ENCODE peak calls at places on chromosomes 7 and 10, in ten cellular contexts. G, I, V, D, Z, J, C, L, P and Q are unnamed samples.

GRCh38 chr7:111424768-111425167 is 137.5 kb downstream of the IMMP2L start:
- DNase-seq in C (no peak), V (no peak), L (no peak), I (no peak), G (no peak), D (no peak), J (no peak), Z (no peak), P (peak), Q (peak)

GRCh38 chr10:33087922-33088321 is 129.9 kb upstream of the ITGB1 start:
- DNase-seq in L (no peak), C (no peak), D (no peak), J (no peak), V (no peak), G (no peak), I (no peak), Z (no peak), P (no peak), Q (no peak)

GRCh38 chr7:37205451-37205850 is 243.2 kb downstream of the ELMO1 start:
- DNase-seq in V (no peak), Z (no peak), G (no peak), C (no peak), J (no peak), I (no peak), P (no peak), D (no peak), L (no peak), Q (no peak)

GRCh38 chr10:54094321-54094720 is 706.7 kb downstream of the PCDH15 start:
- DNase-seq in C (no peak), P (no peak), L (no peak), J (no peak), I (no peak), Z (no peak), V (no peak), D (peak), G (no peak), Q (no peak)

GRCh38 chr7:25481891-25482290 is 253.6 kb upstream of the NPVF start:
- DNase-seq in L (no peak), Z (no peak), I (no peak), G (no peak), P (no peak), J (no peak), V (no peak), D (no peak), C (no peak), Q (no peak)

GRCh38 chr10:282294-283139 is 147.3 kb downstream of the ZMYND11 start:
- DNase-seq in G (no peak), C (no peak), D (no peak), V (no peak), Z (no peak), I (no peak), P (peak), J (peak), L (no peak), Q (peak)

GRCh38 chr7:122858310-122858709 is 27.9 kb downstream of the CADPS2 start:
- DNase-seq in J (no peak), C (no peak), Z (no peak), D (no peak), I (no peak), G (no peak), L (no peak), P (no peak), V (no peak), Q (no peak)

GRCh38 chr7:95525503-95525902 is 39.8 kb downstream of the ASB4 start:
- DNase-seq in C (no peak), G (no peak), V (no peak), P (no peak), Z (no peak), L (no peak), I (no peak), D (no peak), J (no peak), Q (no peak)

GRCh38 chr7:1056006-1056784 is 11.8 kb downstream of the GPR146 start:
- DNase-seq in C (no peak), G (no peak), I (no peak), P (no peak), Z (peak), L (no peak), V (no peak), D (no peak), J (no peak), Q (no peak)

GRCh38 chr10:131469551-131469950 is 158.0 kb upstream of the TCERG1L start:
- DNase-seq in V (no peak), L (no peak), C (no peak), J (no peak), I (no peak), Z (no peak), D (no peak), P (no peak), G (no peak), Q (no peak)

GRCh38 chr10:108203905-108204527 is 1039.5 kb upstream of the SORCS1 start:
- DNase-seq in P (no peak), I (no peak), L (no peak), J (no peak), V (no peak), D (no peak), G (no peak), C (no peak), Z (no peak), Q (no peak)

GRCh38 chr10:129707406-129708388 is 240.7 kb downstream of the MGMT start:
- DNase-seq in J (no peak), V (no peak), Z (no peak), C (no peak), P (no peak), D (no peak), G (no peak), L (no peak), I (no peak), Q (no peak)

GRCh38 chr10:50567384-50567783 is 56.4 kb downstream of the SGMS1 start:
- DNase-seq in P (no peak), G (no peak), J (no peak), V (no peak), I (peak), L (no peak), D (no peak), C (no peak), Z (no peak), Q (no peak)

GRCh38 chr7:35906191-35906908 is 105.5 kb downstream of the SEPTIN7 start:
- DNase-seq in I (peak), D (peak), Z (no peak), G (peak), P (peak), V (peak), C (peak), L (peak), J (peak), Q (peak)

GRCh38 chr10:61464461-61465215 is 11.5 kb upstream of the TMEM26 start:
- DNase-seq in V (no peak), J (no peak), G (no peak), P (peak), D (no peak), I (no peak), C (no peak), L (no peak), Z (no peak), Q (peak)

GRCh38 chr7:129774359-129774758 is 162.8 kb downstream of the NRF1 start:
- DNase-seq in V (no peak), P (no peak), Z (no peak), C (no peak), L (no peak), G (no peak), J (no peak), I (no peak), D (no peak), Q (no peak)

GRCh38 chr7:45402480-45403218 is 171.5 kb upstream of the ADCY1 start:
- DNase-seq in D (peak), J (peak), P (peak), G (no peak), C (peak), Z (no peak), L (no peak), V (no peak), I (no peak), Q (peak)

GRCh38 chr10:33344676-33345075 is 10.2 kb upstream of the NRP1 start:
- DNase-seq in J (no peak), P (no peak), C (no peak), L (no peak), I (no peak), G (no peak), Z (no peak), V (no peak), D (no peak), Q (no peak)

GRCh38 chr7:40916811-40917210 is 782.0 kb downstream of the SUGCT start:
- DNase-seq in C (no peak), V (no peak), D (no peak), G (no peak), J (no peak), Z (no peak), L (no peak), I (no peak), P (no peak), Q (no peak)

GRCh38 chr7:132758983-132759382 is 182.7 kb upstream of the PLXNA4 start:
- DNase-seq in J (no peak), Z (no peak), V (no peak), G (no peak), P (no peak), D (no peak), I (no peak), L (no peak), C (no peak), Q (no peak)

GRCh38 chr10:76973515-76974289 is 663.9 kb downstream of the KCNMA1 start:
- DNase-seq in J (no peak), Z (no peak), P (peak), C (no peak), I (no peak), V (no peak), L (no peak), D (no peak), G (no peak), Q (peak)

GRCh38 chr7:104943502-104944343 is 70.3 kb upstream of the KMT2E start:
- DNase-seq in Z (no peak), V (no peak), D (peak), G (peak), L (peak), I (no peak), P (no peak), J (peak), C (no peak), Q (no peak)

GRCh38 chr10:103542764-103543616 is 49.5 kb downstream of the NEURL1 start:
- DNase-seq in G (no peak), C (no peak), D (no peak), V (peak), J (peak), I (peak), Z (no peak), P (peak), L (no peak), Q (peak)

GRCh38 chr7:80054356-80054755 is 80.3 kb upstream of the GNAI1 start:
- DNase-seq in D (no peak), Z (no peak), L (no peak), I (no peak), J (no peak), V (no peak), P (no peak), C (no peak), G (no peak), Q (peak)

GRCh38 chr7:10838205-10838604 is 135.5 kb upstream of the PHF14 start:
- DNase-seq in D (no peak), Z (no peak), C (no peak), V (no peak), J (peak), G (no peak), L (no peak), P (no peak), I (no peak), Q (no peak)

GRCh38 chr10:58352956-58353610 is 18.3 kb downstream of the UBE2D1 start:
- DNase-seq in D (no peak), L (no peak), G (no peak), Z (no peak), J (no peak), C (no peak), I (no peak), V (no peak), P (peak), Q (no peak)

GRCh38 chr7:69656077-69656476 is 57.8 kb downstream of the AUTS2 start:
- DNase-seq in J (no peak), C (no peak), D (no peak), P (no peak), I (no peak), G (no peak), L (no peak), V (no peak), Z (no peak), Q (no peak)

GRCh38 chr10:102297132-102297531 is 51.8 kb downstream of the GBF1 start:
- DNase-seq in J (no peak), D (no peak), P (no peak), C (no peak), G (no peak), L (no peak), V (no peak), Z (no peak), I (no peak), Q (no peak)

GRCh38 chr10:70674560-70675495 is 2.5 kb downstream of the ADAMTS14 start:
- DNase-seq in Z (no peak), J (no peak), G (no peak), L (no peak), D (no peak), C (no peak), V (no peak), I (no peak), P (no peak), Q (no peak)

GRCh38 chr10:112911196-112911595 is 38.9 kb upstream of the TCF7L2 start:
- DNase-seq in D (no peak), I (no peak), J (no peak), C (no peak), P (no peak), G (no peak), Z (no peak), V (no peak), L (no peak), Q (no peak)

GRCh38 chr10:26556756-26557640 is 118.9 kb downstream of the APBB1IP start:
- DNase-seq in C (no peak), L (peak), D (peak), I (peak), P (peak), G (no peak), J (peak), Z (no peak), V (peak), Q (peak)

GRCh38 chr7:3138992-3139391 is 95.3 kb upstream of the CARD11 start:
- DNase-seq in I (no peak), P (no peak), C (no peak), J (no peak), D (no peak), L (no peak), Z (no peak), G (no peak), V (no peak), Q (no peak)

GRCh38 chr7:90666186-90666585 is 70.1 kb downstream of the CDK14 start:
- DNase-seq in Z (no peak), L (no peak), P (peak), J (no peak), C (no peak), D (no peak), I (no peak), G (no peak), V (no peak), Q (peak)

GRCh38 chr10:124221356-124222297 is 128.2 kb upstream of the CHST15 start:
- DNase-seq in Z (no peak), J (peak), D (no peak), C (no peak), L (no peak), I (no peak), V (no peak), P (no peak), G (peak), Q (no peak)

GRCh38 chr7:31102151-31102972 is 50.3 kb downstream of the ADCYAP1R1 start:
- DNase-seq in P (no peak), L (no peak), I (no peak), Z (no peak), J (no peak), D (no peak), C (no peak), G (no peak), V (no peak), Q (no peak)

GRCh38 chr10:48506147-48506917 is 98.5 kb downstream of the ARHGAP22 start:
- DNase-seq in J (peak), L (no peak), Z (no peak), C (no peak), P (no peak), D (peak), I (peak), G (no peak), V (no peak), Q (peak)

GRCh38 chr7:112970771-112971170 is 115.9 kb downstream of the GPR85 start:
- DNase-seq in L (no peak), P (no peak), C (no peak), I (no peak), D (no peak), J (peak), Z (no peak), G (no peak), V (no peak), Q (no peak)

GRCh38 chr7:33494473-33494872 is 365.1 kb downstream of the BBS9 start:
- DNase-seq in I (no peak), Z (no peak), L (no peak), V (no peak), G (no peak), C (no peak), D (no peak), J (no peak), P (no peak), Q (peak)

GRCh38 chr10:128087146-128087883 is 38.9 kb downstream of the MKI67 start:
- DNase-seq in C (no peak), J (peak), G (no peak), I (no peak), V (no peak), Z (no peak), P (no peak), D (no peak), L (no peak), Q (no peak)